ENCODE peak calls at places on chromosomes 12 and 14, in seven cellular contexts. N, C, W, V, Z, I and U are unnamed samples.

GRCh38 chr14:67517083-67517482 is 16.0 kb upstream of the PLEKHH1 start:
- DNase-seq in N (no peak), C (no peak), W (no peak), V (no peak), Z (no peak), I (no peak), U (no peak)

GRCh38 chr12:48489012-48489411 is 6.7 kb downstream of the C12orf54 start:
- DNase-seq in N (no peak), C (no peak), W (no peak), V (no peak), Z (no peak), I (no peak), U (no peak)

GRCh38 chr14:33332497-33332896 is 393.8 kb downstream of the NPAS3 start:
- DNase-seq in N (no peak), C (no peak), W (no peak), V (no peak), Z (peak), I (no peak), U (no peak)

GRCh38 chr14:64801800-64802199 is 77.9 kb downstream of the SPTB start:
- DNase-seq in N (no peak), C (no peak), W (no peak), V (no peak), Z (peak), I (peak), U (no peak)

GRCh38 chr14:106309423-106309822 is 783.0 kb downstream of the TMEM121 start:
- DNase-seq in N (no peak), C (no peak), W (no peak), V (no peak), Z (no peak), I (no peak), U (no peak)

GRCh38 chr14:91568626-91569025 is 58.5 kb upstream of the PPP4R3A start:
- DNase-seq in N (no peak), C (no peak), W (no peak), V (no peak), Z (peak), I (no peak), U (no peak)

GRCh38 chr12:121789800-121790748 is 3.4 kb downstream of the RHOF start:
- DNase-seq in N (peak), C (no peak), W (peak), V (no peak), Z (peak), I (peak), U (peak)

GRCh38 chr12:13864081-13864673 is 117.2 kb downstream of the GRIN2B start:
- DNase-seq in N (peak), C (peak), W (peak), V (peak), Z (peak), I (peak), U (peak)

GRCh38 chr12:4307593-4308333 is 13.2 kb upstream of the TIGAR start:
- DNase-seq in N (no peak), C (peak), W (peak), V (peak), Z (peak), I (peak), U (peak)

GRCh38 chr12:12282761-12283160 is 15.9 kb upstream of the LRP6 start:
- DNase-seq in N (no peak), C (peak), W (no peak), V (no peak), Z (peak), I (no peak), U (no peak)

GRCh38 chr14:94180655-94181271 is 6.6 kb downstream of the PPP4R4 start:
- DNase-seq in N (peak), C (peak), W (no peak), V (peak), Z (peak), I (no peak), U (no peak)

GRCh38 chr14:56181666-56182065 is 63.5 kb downstream of the PELI2 start:
- DNase-seq in N (no peak), C (no peak), W (no peak), V (no peak), Z (peak), I (peak), U (no peak)

GRCh38 chr14:98138666-98139065 is 1133.3 kb downstream of the BCL11B start:
- DNase-seq in N (peak), C (peak), W (no peak), V (no peak), Z (peak), I (peak), U (no peak)

GRCh38 chr14:22044193-22044592 is 370.6 kb upstream of the OR4E1 start:
- DNase-seq in N (no peak), C (no peak), W (no peak), V (no peak), Z (no peak), I (no peak), U (no peak)

GRCh38 chr14:65686761-65687160 is 274.2 kb downstream of the FUT8 start:
- DNase-seq in N (no peak), C (no peak), W (no peak), V (no peak), Z (peak), I (no peak), U (no peak)

GRCh38 chr14:103045387-103045869 is 11.9 kb downstream of the CDC42BPB start:
- DNase-seq in N (no peak), C (no peak), W (no peak), V (no peak), Z (no peak), I (no peak), U (no peak)

GRCh38 chr12:102331419-102331818 is 133.8 kb upstream of the PMCH start:
- DNase-seq in N (no peak), C (no peak), W (no peak), V (no peak), Z (no peak), I (no peak), U (no peak)

GRCh38 chr12:63826002-63826585 is 18.4 kb upstream of the SRGAP1 start:
- DNase-seq in N (no peak), C (peak), W (no peak), V (peak), Z (peak), I (no peak), U (no peak)

GRCh38 chr12:63823040-63823439 is 21.5 kb upstream of the SRGAP1 start:
- DNase-seq in N (no peak), C (no peak), W (no peak), V (no peak), Z (no peak), I (no peak), U (no peak)

GRCh38 chr12:63822352-63822751 is 22.1 kb upstream of the SRGAP1 start:
- DNase-seq in N (no peak), C (no peak), W (no peak), V (no peak), Z (no peak), I (no peak), U (no peak)

GRCh38 chr12:63820427-63820826 is 24.1 kb upstream of the SRGAP1 start:
- DNase-seq in N (no peak), C (no peak), W (no peak), V (no peak), Z (no peak), I (no peak), U (no peak)

DNA sequence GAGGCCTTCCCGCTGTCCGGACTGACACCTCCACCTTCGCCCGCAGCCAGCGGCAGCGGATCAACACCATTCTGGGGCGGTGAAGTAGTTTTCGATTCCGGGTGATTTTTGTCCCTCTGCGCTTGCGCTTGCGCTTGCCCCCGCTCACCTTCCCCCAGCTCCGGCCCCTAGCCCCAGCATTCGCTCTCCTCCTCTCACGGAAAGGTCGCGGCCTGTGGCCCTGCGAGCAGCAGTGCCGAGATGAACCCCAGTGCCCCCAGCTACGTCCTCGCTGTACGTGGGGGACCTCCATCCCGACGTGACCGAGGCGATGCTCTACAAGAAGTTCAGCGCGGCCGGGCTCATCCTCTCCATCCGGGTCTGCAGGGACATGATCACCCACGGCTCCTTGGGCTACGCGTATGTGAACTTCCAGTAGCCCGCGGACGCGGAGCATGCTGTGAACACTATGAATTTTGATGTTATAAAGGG is 22.7 kb upstream of the SRGAP1 start:
- DNase-seq in N (no peak), C (no peak), W (no peak), V (no peak), Z (no peak), I (no peak), U (peak)
- H3K4me3 ChIP-seq in N (peak), C (no peak), W (peak), V (peak), Z (no peak), I (no peak), U (peak)

DNA sequence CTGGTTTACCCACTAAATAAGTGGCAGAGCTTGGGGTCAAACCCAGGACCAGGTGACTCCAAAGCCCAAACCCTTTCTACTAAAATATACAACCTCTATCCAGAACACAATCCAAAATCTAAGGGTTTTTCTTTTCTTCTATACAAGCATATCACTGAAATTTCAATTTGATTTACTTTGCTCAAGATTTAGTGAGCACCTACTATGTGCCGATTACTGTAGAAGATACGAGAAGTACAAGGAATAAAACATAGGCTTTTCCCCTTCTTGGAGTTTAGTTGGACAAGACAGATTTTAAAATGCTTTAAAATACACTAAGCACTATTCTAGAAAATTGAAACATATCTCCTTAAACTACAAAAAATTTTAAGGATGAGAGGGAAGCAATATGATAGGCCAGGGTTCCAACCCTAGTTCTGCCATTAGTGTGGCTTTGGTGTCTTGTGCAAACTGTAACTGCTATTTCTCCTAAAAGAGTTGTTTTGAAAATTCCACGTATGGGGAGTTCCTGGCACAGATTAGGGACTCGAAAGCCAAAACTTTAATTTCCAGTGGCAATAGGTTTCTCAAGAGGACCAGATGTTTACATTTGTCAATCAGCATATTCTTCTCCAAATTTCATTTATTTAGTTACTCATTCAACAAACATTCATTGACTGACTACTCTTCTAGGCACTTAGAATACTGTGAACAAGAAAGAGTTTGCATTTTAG is 2.6 kb downstream of the L3HYPDH start:
- DNase-seq in N (no peak), C (no peak), W (no peak), V (no peak), Z (peak), I (no peak), U (no peak)
- H3K4me3 ChIP-seq in N (no peak), C (peak), W (no peak), V (peak), Z (peak), I (no peak), U (peak)

DNA sequence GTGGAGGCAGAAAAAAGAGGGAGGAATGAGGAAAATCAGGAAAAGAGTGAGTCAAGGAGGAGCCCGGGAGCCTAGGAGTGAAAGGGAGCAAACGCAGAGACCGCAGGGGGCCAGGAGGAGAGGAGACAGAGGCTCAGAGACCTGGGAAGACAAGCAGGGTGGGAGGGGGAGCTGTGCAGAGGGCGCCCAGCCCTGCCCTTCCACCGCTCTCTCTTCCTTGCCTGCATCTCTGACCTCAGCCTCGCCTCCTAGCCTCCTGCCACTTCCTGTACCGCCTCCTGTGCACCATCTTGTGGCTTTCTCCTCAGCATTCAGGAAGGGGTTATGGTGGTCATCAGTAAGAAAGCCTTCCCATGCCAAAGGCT is 1.3 kb downstream of the CLSTN3 start:
- DNase-seq in N (no peak), C (no peak), W (no peak), V (no peak), Z (no peak), I (peak), U (no peak)
- H3K4me3 ChIP-seq in N (peak), C (peak), W (peak), V (peak), Z (peak), I (no peak), U (peak)

DNA sequence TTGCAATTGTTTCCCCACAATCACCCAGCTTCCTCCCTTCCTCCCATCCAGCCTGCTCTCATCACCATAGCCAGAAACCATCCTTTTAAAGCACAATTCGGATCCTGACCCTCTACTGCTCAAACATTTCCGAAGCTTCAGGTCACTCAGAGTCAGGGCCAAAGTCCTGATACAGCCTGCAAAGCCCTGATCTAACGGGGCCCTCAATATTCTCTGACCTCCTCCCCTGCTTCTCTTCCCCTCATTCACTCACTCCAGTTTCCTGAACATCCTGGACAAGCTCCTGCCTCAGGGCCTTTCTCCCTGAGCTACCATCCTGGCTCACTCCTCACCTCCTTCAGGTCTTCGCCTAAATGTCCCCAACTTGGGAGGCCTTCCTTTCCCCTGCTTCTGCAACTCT is 46.1 kb downstream of the PITPNM2 start:
- DNase-seq in N (no peak), C (no peak), W (no peak), V (no peak), Z (no peak), I (no peak), U (no peak)
- H3K4me3 ChIP-seq in N (no peak), C (no peak), W (no peak), V (no peak), Z (no peak), I (no peak), U (peak)

DNA sequence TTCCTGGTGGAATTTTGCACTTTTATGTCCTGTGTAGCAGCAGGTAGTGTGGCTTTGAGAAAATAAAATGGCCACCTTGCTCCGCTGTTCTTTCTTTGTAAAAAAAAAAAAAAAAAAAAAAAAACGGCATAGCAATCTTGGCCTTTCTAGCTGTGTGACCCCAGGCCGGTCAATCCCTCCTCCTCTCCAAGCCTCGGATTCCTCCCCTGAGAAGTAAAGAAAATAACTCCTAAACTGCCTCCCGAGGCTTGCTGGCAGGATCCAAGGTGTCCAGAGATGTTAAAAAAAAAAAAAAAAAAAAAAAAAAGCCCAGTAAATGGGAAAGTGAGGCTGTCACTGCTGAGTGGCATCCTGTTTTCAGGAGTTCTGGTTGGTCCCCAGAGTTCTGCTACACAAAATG is 23.9 kb upstream of the MAP1LC3B2 start:
- DNase-seq in N (no peak), C (no peak), W (no peak), V (no peak), Z (no peak), I (no peak), U (no peak)
- H3K4me3 ChIP-seq in N (no peak), C (no peak), W (no peak), V (no peak), Z (no peak), I (no peak), U (peak)